ENCODE peak calls at places on chromosome 18, in seven cellular contexts. W is SK-N-SH, N is HCT116, B is K562, D is H1, Y is GM12878, C is HepG2. I is an unnamed sample.

GRCh38 chr18:44090453-44090852 is 590.2 kb upstream of the SETBP1 start:
- DNase-seq in W (no peak), N (no peak), B (no peak), D (no peak), Y (no peak), C (no peak), I (no peak)

GRCh38 chr18:13300029-13300428 is 81.5 kb downstream of the LDLRAD4 start:
- DNase-seq in W (peak), N (no peak), B (no peak), D (no peak), Y (no peak), C (no peak), I (no peak)

GRCh38 chr18:77522031-77522675 is 272.5 kb downstream of the GALR1 start:
- DNase-seq in W (no peak), N (no peak), B (no peak), D (no peak), Y (no peak), C (no peak), I (no peak)

GRCh38 chr18:2823966-2824365 is 22.8 kb upstream of the EMILIN2 start:
- DNase-seq in W (no peak), N (no peak), B (no peak), D (no peak), Y (no peak), C (no peak), I (no peak)

GRCh38 chr18:3066391-3067079 is 53.6 kb upstream of the LPIN2 start:
- DNase-seq in W (no peak), N (no peak), B (no peak), D (no peak), Y (no peak), C (no peak), I (no peak)

GRCh38 chr18:48639772-48640432 is 101.1 kb downstream of the CTIF start:
- DNase-seq in W (no peak), N (no peak), B (peak), D (no peak), Y (no peak), C (no peak), I (no peak)

GRCh38 chr18:35713545-35713944 is 132.0 kb downstream of the GALNT1 start:
- DNase-seq in W (no peak), N (no peak), B (no peak), D (no peak), Y (no peak), C (no peak), I (no peak)

GRCh38 chr18:8610442-8610801 is 1.2 kb downstream of the RAB12 start:
- DNase-seq in W (peak), N (no peak), B (no peak), D (no peak), Y (no peak), C (no peak), I (no peak)

GRCh38 chr18:8801263-8801901 is 96.0 kb downstream of the MTCL1 start:
- DNase-seq in W (no peak), N (no peak), B (no peak), D (no peak), Y (no peak), C (no peak), I (no peak)

GRCh38 chr18:74530584-74530862 is 3.8 kb upstream of the CNDP1 start:
- DNase-seq in W (no peak), N (no peak), B (no peak), D (no peak), Y (no peak), C (no peak), I (no peak)

GRCh38 chr18:69590150-69590549 is 189.5 kb downstream of the DOK6 start:
- DNase-seq in W (no peak), N (no peak), B (no peak), D (no peak), Y (no peak), C (no peak), I (no peak)

GRCh38 chr18:75121266-75121665 is 87.7 kb downstream of the PTGR3 start:
- DNase-seq in W (no peak), N (no peak), B (no peak), D (no peak), Y (no peak), C (no peak), I (peak)

GRCh38 chr18:2881490-2882195 is 34.8 kb downstream of the EMILIN2 start:
- DNase-seq in W (no peak), N (no peak), B (no peak), D (no peak), Y (no peak), C (no peak), I (no peak)

GRCh38 chr18:6207119-6207518 is 207.6 kb downstream of the L3MBTL4 start:
- DNase-seq in W (no peak), N (no peak), B (no peak), D (no peak), Y (no peak), C (no peak), I (no peak)

GRCh38 chr18:57171026-57171425 is 24.1 kb downstream of the BOD1L2 start:
- DNase-seq in W (no peak), N (no peak), B (no peak), D (no peak), Y (no peak), C (no peak), I (no peak)

GRCh38 chr18:26574958-26575864 is 26.9 kb upstream of the KCTD1 start:
- DNase-seq in W (peak), N (no peak), B (peak), D (peak), Y (no peak), C (peak), I (peak)

GRCh38 chr18:49753643-49754042 is 59.7 kb downstream of the ACAA2 start:
- DNase-seq in W (no peak), N (no peak), B (no peak), D (no peak), Y (no peak), C (no peak), I (no peak)

GRCh38 chr18:64017870-64018269 is 48.0 kb downstream of the SERPINB8 start:
- DNase-seq in W (no peak), N (peak), B (no peak), D (no peak), Y (no peak), C (peak), I (peak)

GRCh38 chr18:78620326-78620725 is 359.3 kb upstream of the SALL3 start:
- DNase-seq in W (no peak), N (no peak), B (no peak), D (no peak), Y (no peak), C (no peak), I (no peak)

GRCh38 chr18:44758821-44759624 is 78.3 kb downstream of the SETBP1 start:
- DNase-seq in W (no peak), N (no peak), B (no peak), D (no peak), Y (peak), C (no peak), I (no peak)

GRCh38 chr18:76252880-76253279 is 242.2 kb downstream of the ZNF516 start:
- DNase-seq in W (no peak), N (peak), B (no peak), D (no peak), Y (no peak), C (no peak), I (no peak)

GRCh38 chr18:39260565-39260964 is 1695.0 kb upstream of the CELF4 start:
- DNase-seq in W (no peak), N (no peak), B (no peak), D (no peak), Y (no peak), C (no peak), I (no peak)

GRCh38 chr18:79529296-79529695 is 133.6 kb downstream of the NFATC1 start:
- DNase-seq in W (no peak), N (no peak), B (no peak), D (no peak), Y (no peak), C (no peak), I (no peak)

GRCh38 chr18:80198391-80198790 is 48.9 kb downstream of the PARD6G start:
- DNase-seq in W (no peak), N (no peak), B (no peak), D (peak), Y (no peak), C (no peak), I (no peak)

GRCh38 chr18:80259610-80260009 is 12.3 kb upstream of the PARD6G start:
- DNase-seq in W (no peak), N (no peak), B (no peak), D (no peak), Y (no peak), C (no peak), I (no peak)

GRCh38 chr18:79393181-79393598 is 2.5 kb upstream of the NFATC1 start:
- DNase-seq in W (no peak), N (no peak), B (no peak), D (no peak), Y (no peak), C (no peak), I (no peak)

GRCh38 chr18:10245517-10246175 is 208.8 kb upstream of the APCDD1 start:
- DNase-seq in W (peak), N (no peak), B (no peak), D (no peak), Y (no peak), C (no peak), I (no peak)

GRCh38 chr18:10240276-10240675 is 214.2 kb upstream of the APCDD1 start:
- DNase-seq in W (no peak), N (no peak), B (no peak), D (no peak), Y (no peak), C (no peak), I (no peak)

GRCh38 chr18:10244341-10244740 is 210.1 kb upstream of the APCDD1 start:
- DNase-seq in W (no peak), N (no peak), B (no peak), D (no peak), Y (no peak), C (no peak), I (no peak)

GRCh38 chr18:10241571-10241970 is 212.9 kb upstream of the APCDD1 start:
- DNase-seq in W (no peak), N (no peak), B (no peak), D (no peak), Y (no peak), C (no peak), I (no peak)

DNA sequence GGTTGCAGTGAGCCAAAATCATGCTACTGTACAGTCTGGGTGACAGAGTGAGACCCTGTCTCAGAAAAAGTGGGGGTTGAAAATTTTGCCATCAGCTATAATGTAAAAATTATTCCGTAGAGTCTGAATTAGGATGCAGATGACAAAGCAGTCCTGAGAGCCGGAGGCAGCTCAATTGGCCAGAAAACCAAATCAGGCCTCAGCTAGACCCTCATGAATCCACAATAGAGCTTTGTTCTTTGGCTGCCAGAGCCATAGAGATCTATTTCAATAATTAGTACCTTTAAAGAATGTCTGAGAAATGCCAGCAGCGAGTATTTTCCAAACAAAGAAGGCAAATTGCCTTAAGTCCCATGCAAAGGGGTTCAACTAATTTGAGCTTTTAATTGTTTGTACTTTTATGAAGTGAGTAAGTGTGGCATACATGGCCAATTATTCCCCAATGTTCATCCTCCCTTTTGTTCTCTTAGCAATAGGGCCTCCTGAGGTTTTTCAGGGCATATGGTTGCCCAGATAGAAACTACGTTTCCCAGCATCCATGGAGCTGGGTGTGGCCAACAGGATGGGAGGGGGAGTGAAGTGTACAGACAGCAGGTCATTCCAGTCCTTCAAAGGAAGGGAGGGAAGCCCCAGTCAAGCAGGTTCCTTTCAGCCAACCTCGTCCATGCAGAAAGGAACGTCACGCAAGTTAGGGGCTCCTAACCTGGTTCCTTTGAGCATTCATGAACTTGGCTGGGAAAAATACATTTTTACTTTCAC is 211.3 kb upstream of the APCDD1 start:
- DNase-seq in W (no peak), N (no peak), B (peak), D (no peak), Y (no peak), C (no peak), I (no peak)
- TF ChIP-seq JUND in W (no peak), N (no peak), B (no peak), D (no peak), Y (no peak), C (no peak), I (no peak)

GRCh38 chr18:23743733-23744333 is 54.6 kb downstream of the LAMA3 start:
- DNase-seq in W (no peak), N (no peak), B (no peak), D (no peak), Y (no peak), C (no peak), I (no peak)
- TF ChIP-seq JUND in W (no peak), N (no peak), B (no peak), D (no peak), Y (no peak), C (no peak), I (no peak)

DNA sequence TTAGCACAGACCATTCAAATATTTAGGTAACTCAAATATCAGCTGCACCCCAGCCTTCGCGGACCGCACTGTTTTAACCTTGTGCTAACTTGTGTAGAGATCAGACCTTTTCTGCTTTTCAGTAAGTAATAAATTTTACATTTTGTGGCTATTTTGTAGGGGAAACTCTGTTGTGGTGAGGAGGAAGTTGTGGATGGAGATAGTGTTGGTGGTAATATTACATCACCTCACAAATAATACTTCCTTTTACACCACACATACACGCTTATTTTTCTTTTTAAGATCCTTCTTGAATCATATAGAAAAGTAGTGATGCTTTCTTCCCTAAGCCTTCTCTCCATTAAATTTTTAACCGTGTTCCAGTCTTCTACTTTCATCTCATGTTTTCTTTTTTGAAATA is 919.5 kb upstream of the CDH2 start:
- DNase-seq in W (no peak), N (no peak), B (no peak), D (no peak), Y (no peak), C (no peak), I (no peak)
- TF ChIP-seq JUND in W (no peak), N (no peak), B (no peak), D (no peak), Y (no peak), C (no peak), I (no peak)

DNA sequence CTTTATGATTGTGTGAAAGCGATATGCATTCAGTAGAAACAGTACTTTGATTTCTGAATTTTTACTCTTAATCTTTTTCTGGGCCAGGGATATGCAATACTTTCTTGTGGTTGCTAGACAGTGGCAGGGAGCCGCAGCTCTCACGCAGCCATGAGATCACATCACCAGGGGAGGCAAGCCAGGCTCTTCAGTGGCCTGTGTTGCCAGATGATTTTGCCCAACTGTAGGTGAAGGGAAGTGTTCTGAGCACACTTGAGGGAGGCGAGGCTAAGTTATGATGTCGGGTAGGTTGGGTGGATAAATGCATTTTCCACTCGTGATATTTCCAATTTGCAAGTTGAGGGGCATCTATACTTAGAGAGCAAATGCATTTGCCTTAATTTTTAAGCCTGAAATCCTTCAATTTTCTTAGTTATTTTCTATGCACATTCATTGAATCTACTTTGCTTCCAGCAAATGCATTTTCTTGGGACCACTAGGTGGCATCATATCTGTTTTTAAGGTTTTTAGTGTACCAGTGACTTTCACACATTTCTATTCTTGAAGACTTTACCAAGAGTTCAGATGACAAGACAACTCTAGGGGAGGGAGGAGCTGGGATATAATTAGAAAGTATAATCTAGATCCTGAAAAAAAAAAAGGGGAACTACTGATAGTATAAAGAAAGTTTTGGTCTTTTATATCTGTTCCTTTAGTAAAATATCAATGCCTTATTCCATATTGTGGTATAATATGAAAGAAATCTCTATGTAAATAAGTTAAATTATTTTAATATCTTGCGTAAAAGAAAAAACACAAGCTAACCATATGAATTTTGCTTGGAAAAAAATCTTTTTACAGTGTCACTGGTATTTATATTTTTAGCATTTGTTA is 643.3 kb downstream of the SOCS6 start:
- DNase-seq in W (peak), N (no peak), B (no peak), D (no peak), Y (no peak), C (peak), I (peak)
- TF ChIP-seq JUND in W (no peak), N (no peak), B (no peak), D (no peak), Y (no peak), C (no peak), I (no peak)